ENCODE peak calls at places on chromosomes 6 and 20, in nine cellular contexts. One of them, this sample, is unnamed.

GRCh38 chr6:108942556-108943492 is 94.6 kb downstream of the ARMC2 start:
- DNase-seq in NCI-H2171 treated with DMSO at 0.1 percent for 48 hours: no peak
- DNase-seq in PC-9: no peak
- DNase-seq in NCI-H345: no peak
- DNase-seq in lower lobe of right lung: no peak
- DNase-seq in EL: no peak
- DNase-seq in A549: no peak
- DNase-seq in transverse colon: no peak
- DNase-seq in PC-3: no peak
- DNase-seq in this sample: no peak

GRCh38 chr20:32077192-32077591 is 25.1 kb downstream of the HCK start:
- DNase-seq in NCI-H2171 treated with DMSO at 0.1 percent for 48 hours: no peak
- DNase-seq in PC-9: no peak
- DNase-seq in NCI-H345: no peak
- DNase-seq in lower lobe of right lung: no peak
- DNase-seq in EL: no peak
- DNase-seq in A549: no peak
- DNase-seq in transverse colon: no peak
- DNase-seq in PC-3: no peak
- DNase-seq in this sample: no peak

GRCh38 chr20:11178946-11179654 is 505.3 kb upstream of the JAG1 start:
- DNase-seq in NCI-H2171 treated with DMSO at 0.1 percent for 48 hours: no peak
- DNase-seq in PC-9: peak; percentile 92
- DNase-seq in NCI-H345: no peak
- DNase-seq in lower lobe of right lung: no peak
- DNase-seq in EL: peak; percentile 72
- DNase-seq in A549: peak; percentile 28
- DNase-seq in transverse colon: no peak
- DNase-seq in PC-3: peak; percentile 98
- DNase-seq in this sample: no peak

GRCh38 chr20:34791289-34792020 is 34.0 kb downstream of the NCOA6 start:
- DNase-seq in NCI-H2171 treated with DMSO at 0.1 percent for 48 hours: peak; percentile 54
- DNase-seq in PC-9: peak; percentile 36
- DNase-seq in NCI-H345: peak; percentile 60
- DNase-seq in lower lobe of right lung: no peak
- DNase-seq in EL: peak; percentile 74
- DNase-seq in A549: no peak
- DNase-seq in transverse colon: no peak
- DNase-seq in PC-3: peak; percentile 50
- DNase-seq in this sample: no peak

GRCh38 chr6:96545882-96546281 is 17.0 kb upstream of the FHL5 start:
- DNase-seq in NCI-H2171 treated with DMSO at 0.1 percent for 48 hours: no peak
- DNase-seq in PC-9: no peak
- DNase-seq in NCI-H345: no peak
- DNase-seq in lower lobe of right lung: no peak
- DNase-seq in EL: no peak
- DNase-seq in A549: no peak
- DNase-seq in transverse colon: no peak
- DNase-seq in PC-3: no peak
- DNase-seq in this sample: no peak

GRCh38 chr6:41153992-41154625 is at the start of gene TREML1:
- DNase-seq in NCI-H2171 treated with DMSO at 0.1 percent for 48 hours: no peak
- DNase-seq in PC-9: no peak
- DNase-seq in NCI-H345: no peak
- DNase-seq in lower lobe of right lung: no peak
- DNase-seq in EL: no peak
- DNase-seq in A549: no peak
- DNase-seq in transverse colon: no peak
- DNase-seq in PC-3: no peak
- DNase-seq in this sample: no peak

GRCh38 chr20:41248371-41249024 is 69.0 kb downstream of the ZHX3 start:
- DNase-seq in NCI-H2171 treated with DMSO at 0.1 percent for 48 hours: no peak
- DNase-seq in PC-9: no peak
- DNase-seq in NCI-H345: no peak
- DNase-seq in lower lobe of right lung: no peak
- DNase-seq in EL: peak; percentile 25
- DNase-seq in A549: no peak
- DNase-seq in transverse colon: no peak
- DNase-seq in PC-3: peak; percentile 31
- DNase-seq in this sample: no peak

GRCh38 chr20:40462600-40462999 is 226.4 kb downstream of the MAFB start:
- DNase-seq in NCI-H2171 treated with DMSO at 0.1 percent for 48 hours: no peak
- DNase-seq in PC-9: no peak
- DNase-seq in NCI-H345: no peak
- DNase-seq in lower lobe of right lung: no peak
- DNase-seq in EL: no peak
- DNase-seq in A549: no peak
- DNase-seq in transverse colon: no peak
- DNase-seq in PC-3: no peak
- DNase-seq in this sample: no peak

GRCh38 chr6:6614096-6614964 is 25.8 kb downstream of the LY86 start:
- DNase-seq in NCI-H2171 treated with DMSO at 0.1 percent for 48 hours: no peak
- DNase-seq in PC-9: no peak
- DNase-seq in NCI-H345: no peak
- DNase-seq in lower lobe of right lung: no peak
- DNase-seq in EL: no peak
- DNase-seq in A549: no peak
- DNase-seq in transverse colon: no peak
- DNase-seq in PC-3: no peak
- DNase-seq in this sample: no peak

GRCh38 chr20:43536817-43537440 is 21.9 kb upstream of the SGK2 start:
- DNase-seq in NCI-H2171 treated with DMSO at 0.1 percent for 48 hours: no peak
- DNase-seq in PC-9: peak; percentile 47
- DNase-seq in NCI-H345: no peak
- DNase-seq in lower lobe of right lung: no peak
- DNase-seq in EL: peak; percentile 34
- DNase-seq in A549: no peak
- DNase-seq in transverse colon: no peak
- DNase-seq in PC-3: peak; percentile 26
- DNase-seq in this sample: no peak

GRCh38 chr6:165970001-165970400 is 197.7 kb downstream of the TBXT start:
- DNase-seq in NCI-H2171 treated with DMSO at 0.1 percent for 48 hours: no peak
- DNase-seq in PC-9: no peak
- DNase-seq in NCI-H345: no peak
- DNase-seq in lower lobe of right lung: no peak
- DNase-seq in EL: no peak
- DNase-seq in A549: no peak
- DNase-seq in transverse colon: no peak
- DNase-seq in PC-3: no peak
- DNase-seq in this sample: no peak

GRCh38 chr6:35470663-35471120 is 2.5 kb downstream of the RPL10A start:
- DNase-seq in NCI-H2171 treated with DMSO at 0.1 percent for 48 hours: no peak
- DNase-seq in PC-9: peak; percentile 47
- DNase-seq in NCI-H345: no peak
- DNase-seq in lower lobe of right lung: no peak
- DNase-seq in EL: no peak
- DNase-seq in A549: no peak
- DNase-seq in transverse colon: no peak
- DNase-seq in PC-3: no peak
- DNase-seq in this sample: no peak

GRCh38 chr20:10982692-10983091 is 308.9 kb upstream of the JAG1 start:
- DNase-seq in NCI-H2171 treated with DMSO at 0.1 percent for 48 hours: no peak
- DNase-seq in PC-9: no peak
- DNase-seq in NCI-H345: no peak
- DNase-seq in lower lobe of right lung: no peak
- DNase-seq in EL: peak; percentile 94
- DNase-seq in A549: peak; percentile 28
- DNase-seq in transverse colon: no peak
- DNase-seq in PC-3: peak; percentile 72
- DNase-seq in this sample: no peak

GRCh38 chr20:42082611-42083010 is 464.4 kb upstream of the CHD6 start:
- DNase-seq in NCI-H2171 treated with DMSO at 0.1 percent for 48 hours: peak; percentile 70
- DNase-seq in PC-9: no peak
- DNase-seq in NCI-H345: no peak
- DNase-seq in lower lobe of right lung: no peak
- DNase-seq in EL: no peak
- DNase-seq in A549: no peak
- DNase-seq in transverse colon: no peak
- DNase-seq in PC-3: peak; percentile 11
- DNase-seq in this sample: peak; percentile 5